ENCODE peak calls at places on chromosomes 16 and 17, in six cellular contexts. Z, P, S, I, R and Y are unnamed samples.

GRCh38 chr17:82315703-82316358 is 1.6 kb downstream of the CD7 start:
- DNase-seq in Z (no peak), P (no peak), S (no peak), I (peak), R (no peak), Y (no peak)

GRCh38 chr17:12637015-12637414 is 28.7 kb upstream of the MYOCD start:
- DNase-seq in Z (no peak), P (no peak), S (no peak), I (no peak), R (peak), Y (peak)

GRCh38 chr16:64184156-64184555 is 937.7 kb downstream of the CDH11 start:
- DNase-seq in Z (no peak), P (no peak), S (no peak), I (no peak), R (no peak), Y (no peak)

GRCh38 chr16:26985100-26986065 is 81.3 kb upstream of the C16orf82 start:
- DNase-seq in Z (no peak), P (no peak), S (no peak), I (no peak), R (no peak), Y (no peak)

GRCh38 chr16:5378531-5378930 is 280.9 kb upstream of the EEF2KMT start:
- DNase-seq in Z (no peak), P (no peak), S (no peak), I (no peak), R (no peak), Y (no peak)

GRCh38 chr17:51046527-51047384 is 73.9 kb downstream of the SPAG9 start:
- DNase-seq in Z (no peak), P (no peak), S (peak), I (peak), R (no peak), Y (no peak)

GRCh38 chr17:34249497-34249877 is 5.6 kb upstream of the CCL2 start:
- DNase-seq in Z (no peak), P (no peak), S (no peak), I (no peak), R (no peak), Y (no peak)

GRCh38 chr16:89049484-89050118 is 44.1 kb upstream of the ACSF3 start:
- DNase-seq in Z (no peak), P (peak), S (peak), I (no peak), R (no peak), Y (no peak)

GRCh38 chr16:52537463-52537862 is 9.5 kb downstream of the TOX3 start:
- DNase-seq in Z (no peak), P (no peak), S (no peak), I (no peak), R (no peak), Y (no peak)

GRCh38 chr17:4483012-4483840 is 15.5 kb upstream of the SPNS2 start:
- DNase-seq in Z (no peak), P (no peak), S (no peak), I (peak), R (peak), Y (peak)

GRCh38 chr17:4175921-4176802 is 33.2 kb downstream of the CYB5D2 start:
- DNase-seq in Z (no peak), P (no peak), S (no peak), I (no peak), R (no peak), Y (no peak)